ENCODE peak calls at places on chromosome 3, in ten cellular contexts. Y is AG04450, B is cardiac muscle cell, Q is brain microvascular endothelial cell, U is left ventricle myocardium inferior, N is A549, H is tibial artery, G is sigmoid colon, R is stomach, C is cardiac fibroblast. L is an unnamed sample.

GRCh38 chr3:17261627-17262369 is 377.0 kb downstream of the PLCL2 start:
- DNase-seq in Y (no peak), B (no peak), Q (no peak), U (no peak), N (no peak), H (no peak), G (no peak), R (no peak), C (peak), L (no peak)

GRCh38 chr3:178140491-178140890 is 395.7 kb upstream of the KCNMB2 start:
- DNase-seq in Y (peak), B (peak), Q (no peak), U (no peak), N (no peak), H (no peak), G (no peak), R (no peak), C (peak), L (no peak)

GRCh38 chr3:157121522-157121921 is 38.4 kb downstream of the CCNL1 start:
- DNase-seq in Y (no peak), B (no peak), Q (no peak), U (no peak), N (no peak), H (no peak), G (no peak), R (no peak), C (no peak), L (no peak)

GRCh38 chr3:148379763-148380162 is 317.9 kb upstream of the AGTR1 start:
- DNase-seq in Y (peak), B (peak), Q (peak), U (no peak), N (peak), H (no peak), G (no peak), R (no peak), C (peak), L (peak)

GRCh38 chr3:172201136-172201989 is 162.0 kb downstream of the FNDC3B start:
- DNase-seq in Y (peak), B (peak), Q (peak), U (peak), N (no peak), H (peak), G (peak), R (peak), C (peak), L (peak)

GRCh38 chr3:183815565-183815943 is 9.8 kb downstream of the MAP6D1 start:
- DNase-seq in Y (no peak), B (no peak), Q (no peak), U (no peak), N (no peak), H (peak), G (no peak), R (no peak), C (no peak), L (no peak)

GRCh38 chr3:38707730-38708129 is 58.2 kb upstream of the SCN5A start:
- DNase-seq in Y (no peak), B (no peak), Q (no peak), U (no peak), N (no peak), H (no peak), G (no peak), R (no peak), C (no peak), L (no peak)

GRCh38 chr3:53478921-53479664 is 15.3 kb upstream of the CACNA1D start:
- DNase-seq in Y (no peak), B (no peak), Q (no peak), U (no peak), N (no peak), H (no peak), G (no peak), R (no peak), C (no peak), L (no peak)

GRCh38 chr3:138381413-138381901 is 33.1 kb downstream of the MRAS start:
- DNase-seq in Y (no peak), B (peak), Q (no peak), U (peak), N (no peak), H (peak), G (peak), R (no peak), C (peak), L (peak)

GRCh38 chr3:122681294-122682015 is 816 bp downstream of the PARP14 start:
- DNase-seq in Y (no peak), B (no peak), Q (no peak), U (no peak), N (no peak), H (no peak), G (no peak), R (no peak), C (peak), L (no peak)

GRCh38 chr3:72977060-72977459 is 19.6 kb upstream of the PPP4R2 start:
- DNase-seq in Y (no peak), B (peak), Q (no peak), U (no peak), N (no peak), H (no peak), G (no peak), R (no peak), C (peak), L (no peak)

GRCh38 chr3:19866751-19867347 is 67.2 kb downstream of the EFHB start:
- DNase-seq in Y (no peak), B (peak), Q (peak), U (no peak), N (peak), H (no peak), G (no peak), R (peak), C (peak), L (peak)

GRCh38 chr3:195809291-195809785 is 2.4 kb downstream of the MUC4 start:
- DNase-seq in Y (no peak), B (no peak), Q (no peak), U (no peak), N (no peak), H (no peak), G (peak), R (no peak), C (no peak), L (no peak)

GRCh38 chr3:108524547-108524946 is 14.2 kb upstream of the MYH15 start:
- DNase-seq in Y (no peak), B (no peak), Q (no peak), U (no peak), N (no peak), H (no peak), G (no peak), R (no peak), C (peak), L (no peak)

GRCh38 chr3:190056795-190057194 is 63.9 kb downstream of the P3H2 start:
- DNase-seq in Y (no peak), B (no peak), Q (no peak), U (no peak), N (no peak), H (no peak), G (no peak), R (no peak), C (no peak), L (no peak)

GRCh38 chr3:173733029-173733652 is 335.6 kb downstream of the NLGN1 start:
- DNase-seq in Y (peak), B (peak), Q (peak), U (no peak), N (no peak), H (no peak), G (no peak), R (no peak), C (peak), L (peak)

GRCh38 chr3:15646924-15647511 is 45.5 kb downstream of the BTD start:
- DNase-seq in Y (peak), B (peak), Q (peak), U (peak), N (peak), H (peak), G (peak), R (no peak), C (peak), L (peak)

GRCh38 chr3:21013566-21013965 is 737.4 kb downstream of the ZNF385D start:
- DNase-seq in Y (no peak), B (no peak), Q (no peak), U (no peak), N (no peak), H (no peak), G (no peak), R (no peak), C (no peak), L (no peak)

GRCh38 chr3:51544011-51544775 is 5.7 kb downstream of the RAD54L2 start:
- DNase-seq in Y (no peak), B (peak), Q (no peak), U (no peak), N (no peak), H (no peak), G (no peak), R (no peak), C (peak), L (no peak)

GRCh38 chr3:51535146-51536019 is 3.1 kb upstream of the RAD54L2 start:
- DNase-seq in Y (no peak), B (no peak), Q (no peak), U (no peak), N (no peak), H (no peak), G (no peak), R (no peak), C (no peak), L (no peak)

GRCh38 chr3:51539291-51539891 is 872 bp downstream of the RAD54L2 start:
- DNase-seq in Y (no peak), B (peak), Q (peak), U (no peak), N (peak), H (no peak), G (no peak), R (no peak), C (peak), L (peak)

GRCh38 chr3:51538115-51538458 is 432 bp upstream of the RAD54L2 start:
- DNase-seq in Y (no peak), B (peak), Q (no peak), U (no peak), N (peak), H (no peak), G (no peak), R (no peak), C (no peak), L (no peak)

DNA sequence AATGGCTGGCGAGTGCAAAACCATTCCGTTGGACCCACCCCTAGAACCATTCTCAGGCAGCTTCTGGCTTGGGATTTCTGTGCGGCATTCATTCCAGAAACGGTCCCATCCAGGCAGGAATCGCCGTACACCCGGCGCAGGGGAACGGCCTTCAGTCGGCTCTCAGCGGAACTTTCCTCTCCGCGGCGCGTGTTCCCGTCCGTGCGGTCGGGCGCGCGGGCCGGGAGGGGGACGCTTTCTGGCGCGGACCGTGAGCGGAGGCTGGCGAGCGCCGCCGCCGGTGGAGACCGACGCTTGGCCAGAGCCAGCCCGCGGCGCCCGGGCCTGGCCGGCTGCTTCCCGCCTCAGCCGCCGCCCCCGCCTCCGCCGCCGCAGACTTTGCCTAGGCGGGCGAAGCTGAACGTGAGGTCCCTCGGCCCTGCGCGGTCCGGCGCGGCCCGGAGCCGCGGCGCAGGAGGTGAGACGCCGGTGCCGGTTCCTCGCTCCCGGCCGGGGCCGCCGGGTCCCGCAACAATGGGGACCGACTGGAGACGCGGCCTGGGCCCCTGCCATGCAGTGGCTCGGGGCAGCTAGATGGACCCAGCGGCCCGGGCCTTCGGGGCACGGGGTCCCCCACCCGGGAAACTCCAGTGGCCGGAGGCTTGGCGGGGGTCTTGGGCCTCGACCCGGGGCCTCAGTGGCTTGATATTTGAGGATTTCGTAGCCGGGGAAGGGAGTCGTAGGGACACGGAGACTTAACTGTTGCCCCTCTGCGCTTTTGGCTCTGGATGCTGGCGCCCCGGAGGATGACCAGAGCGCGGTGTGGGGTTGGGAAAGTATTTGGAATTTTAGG is at the start of gene RAD54L2:
- DNase-seq in Y (peak), B (peak), Q (peak), U (peak), N (peak), H (peak), G (peak), R (peak), C (peak), L (peak)
- TF ChIP-seq CTCF in Y (no peak), B (peak), Q (no peak), U (peak), N (peak), H (no peak), G (no peak), R (no peak), C (no peak), L (peak)

GRCh38 chr3:194176274-194176991 is 40.5 kb downstream of the HES1 start:
- DNase-seq in Y (no peak), B (no peak), Q (no peak), U (no peak), N (no peak), H (no peak), G (no peak), R (no peak), C (no peak), L (no peak)

GRCh38 chr3:194178693-194179092 is 42.7 kb downstream of the HES1 start:
- DNase-seq in Y (no peak), B (no peak), Q (no peak), U (no peak), N (no peak), H (no peak), G (no peak), R (no peak), C (no peak), L (no peak)

GRCh38 chr3:194174980-194175379 is 39.0 kb downstream of the HES1 start:
- DNase-seq in Y (no peak), B (no peak), Q (no peak), U (no peak), N (no peak), H (no peak), G (no peak), R (no peak), C (no peak), L (no peak)

GRCh38 chr3:194178128-194178527 is 42.2 kb downstream of the HES1 start:
- DNase-seq in Y (no peak), B (no peak), Q (no peak), U (no peak), N (no peak), H (no peak), G (no peak), R (no peak), C (no peak), L (no peak)

GRCh38 chr3:194177156-194177555 is 41.2 kb downstream of the HES1 start:
- DNase-seq in Y (no peak), B (peak), Q (no peak), U (no peak), N (no peak), H (no peak), G (no peak), R (no peak), C (no peak), L (no peak)
- H3K4me3 ChIP-seq in Y (no peak), B (no peak), Q (no peak), U (no peak), N (no peak), H (no peak), G (no peak), R (no peak), C (no peak), L (no peak)

DNA sequence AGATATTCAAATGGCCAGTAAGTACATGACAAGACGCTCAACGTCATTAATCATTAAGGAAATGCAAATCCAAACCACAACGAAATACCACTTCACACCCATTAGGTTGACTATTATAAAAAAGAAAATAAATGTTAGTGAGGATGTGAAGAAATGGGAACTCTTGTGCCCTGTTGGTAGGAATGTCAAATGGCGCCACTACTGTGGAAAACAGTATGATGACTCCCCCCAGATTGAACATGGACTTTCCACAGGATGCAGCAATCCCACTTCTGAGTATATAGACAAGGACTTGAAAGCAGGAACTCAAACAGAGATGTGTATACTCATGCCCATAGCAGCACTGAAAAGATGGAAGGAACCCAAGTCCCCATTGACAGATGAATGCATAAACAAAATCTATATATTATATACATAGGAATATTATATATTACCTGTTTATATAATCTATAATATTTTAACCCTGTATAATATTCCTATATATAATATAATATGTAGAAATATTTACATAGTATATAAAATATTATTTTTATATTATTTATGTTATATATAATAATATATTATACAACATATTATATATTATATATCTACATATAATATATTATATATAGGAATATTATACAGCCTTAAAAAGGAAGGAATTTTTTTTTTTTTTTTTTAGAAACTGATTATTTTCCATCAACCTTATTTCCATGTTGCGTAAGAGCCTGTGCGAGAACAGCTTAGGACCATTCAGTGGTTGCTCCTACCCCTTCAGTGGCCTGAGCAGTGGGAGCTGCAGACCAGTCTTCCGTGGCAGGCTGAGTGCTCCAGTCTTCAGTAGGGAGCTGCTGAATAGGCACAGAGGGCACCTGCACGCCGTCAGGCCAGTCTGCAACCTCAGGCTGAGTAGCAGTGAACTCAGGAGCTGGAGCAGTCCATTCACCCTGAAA is 17.6 kb upstream of the PIGZ start:
- DNase-seq in Y (no peak), B (no peak), Q (no peak), U (no peak), N (no peak), H (no peak), G (peak), R (no peak), C (peak), L (no peak)
- TF ChIP-seq CTCF in Y (peak), B (peak), Q (peak), U (no peak), N (no peak), H (no peak), G (no peak), R (no peak), C (no peak), L (peak)

GRCh38 chr3:84128024-84128423 is 830.8 kb upstream of the CADM2 start:
- DNase-seq in Y (no peak), B (no peak), Q (no peak), U (no peak), N (no peak), H (no peak), G (no peak), R (no peak), C (no peak), L (no peak)

GRCh38 chr3:84126160-84126559 is 832.6 kb upstream of the CADM2 start:
- DNase-seq in Y (no peak), B (no peak), Q (no peak), U (no peak), N (no peak), H (no peak), G (no peak), R (no peak), C (no peak), L (no peak)

GRCh38 chr3:84125760-84126159 is 833.0 kb upstream of the CADM2 start:
- DNase-seq in Y (no peak), B (no peak), Q (no peak), U (no peak), N (no peak), H (no peak), G (no peak), R (no peak), C (no peak), L (no peak)

DNA sequence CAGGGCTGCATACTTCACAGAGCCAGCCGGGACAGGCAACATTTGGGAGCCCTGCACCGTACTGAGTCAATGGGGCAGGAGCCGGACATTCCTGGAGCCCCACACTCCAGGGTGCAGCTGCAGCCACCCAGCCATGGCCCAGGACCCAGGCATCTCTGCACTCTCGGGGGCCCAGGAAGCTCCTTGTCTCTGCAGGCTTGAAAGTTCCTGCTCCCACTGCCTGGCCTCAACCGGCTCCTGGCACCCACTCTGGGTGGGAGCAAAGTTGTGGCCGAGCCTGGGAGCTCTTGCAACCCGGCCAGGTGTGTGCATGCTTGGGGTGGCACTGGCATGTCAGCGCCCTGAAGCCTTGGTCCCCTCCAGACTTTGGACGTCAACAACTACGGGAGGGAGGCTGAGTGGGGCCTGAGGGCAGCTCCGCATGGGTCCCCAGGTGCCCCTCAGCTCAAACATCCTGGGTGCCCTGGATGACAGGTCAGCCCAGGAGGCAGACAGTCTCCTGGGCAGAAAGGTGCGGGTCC is 833.5 kb upstream of the CADM2 start:
- DNase-seq in Y (no peak), B (no peak), Q (no peak), U (no peak), N (no peak), H (peak), G (no peak), R (no peak), C (no peak), L (no peak)
- H3K4me3 ChIP-seq in Y (no peak), B (no peak), Q (no peak), U (no peak), N (no peak), H (no peak), G (no peak), R (no peak), C (no peak), L (no peak)

GRCh38 chr3:65534825-65535224 is 503.9 kb downstream of the MAGI1 start:
- DNase-seq in Y (no peak), B (no peak), Q (no peak), U (no peak), N (no peak), H (no peak), G (no peak), R (no peak), C (no peak), L (no peak)

GRCh38 chr3:65535260-65535659 is 503.5 kb downstream of the MAGI1 start:
- DNase-seq in Y (no peak), B (no peak), Q (no peak), U (no peak), N (no peak), H (no peak), G (no peak), R (no peak), C (no peak), L (no peak)

GRCh38 chr3:65537109-65537508 is 501.6 kb downstream of the MAGI1 start:
- DNase-seq in Y (no peak), B (no peak), Q (no peak), U (no peak), N (no peak), H (no peak), G (no peak), R (no peak), C (no peak), L (no peak)

GRCh38 chr3:65532749-65533148 is 506.0 kb downstream of the MAGI1 start:
- DNase-seq in Y (no peak), B (no peak), Q (no peak), U (no peak), N (no peak), H (no peak), G (no peak), R (no peak), C (no peak), L (no peak)

GRCh38 chr3:65532164-65532563 is 506.6 kb downstream of the MAGI1 start:
- DNase-seq in Y (no peak), B (no peak), Q (no peak), U (no peak), N (no peak), H (no peak), G (no peak), R (no peak), C (no peak), L (no peak)
- TF ChIP-seq CTCF in Y (no peak), B (no peak), Q (no peak), U (no peak), N (no peak), H (no peak), G (no peak), R (no peak), C (no peak), L (no peak)

L was measured in astrocyte of the cerebellum.